ENCODE peak calls at places on chromosome 1, in five cellular contexts. F, U, O, H and S are unnamed samples.

GRCh38 chr1:209403921-209404320 is 179.6 kb upstream of the CAMK1G start:
- DNase-seq in U (no peak), O (no peak), F (no peak), H (no peak), S (no peak)

GRCh38 chr1:91505086-91505485 is 4.4 kb downstream of the CDC7 start:
- DNase-seq in O (no peak), H (no peak), F (no peak), U (no peak), S (no peak)

GRCh38 chr1:209248649-209249279 is 334.8 kb upstream of the CAMK1G start:
- DNase-seq in H (peak; percentile 50), O (no peak), F (peak; percentile 54), U (peak; percentile 54), S (no peak)

GRCh38 chr1:67162954-67163353 is 3.3 kb upstream of the IL23R start:
- DNase-seq in H (no peak), F (peak; percentile 67), U (no peak), O (no peak), S (no peak)

GRCh38 chr1:44260792-44261474 is 47.7 kb downstream of the DMAP1 start:
- DNase-seq in O (no peak), H (no peak), F (no peak), U (no peak), S (no peak)

GRCh38 chr1:50978852-50979781 is 9.1 kb downstream of the CDKN2C start:
- DNase-seq in O (no peak), H (no peak), U (no peak), F (no peak), S (no peak)

GRCh38 chr1:153122831-153123421 is 9.6 kb upstream of the SPRR2F start:
- DNase-seq in H (peak; percentile 62), F (no peak), U (no peak), O (no peak), S (no peak)

GRCh38 chr1:180691322-180691721 is 59.5 kb downstream of the XPR1 start:
- DNase-seq in H (no peak), O (no peak), F (peak; percentile 43), U (no peak), S (no peak)

GRCh38 chr1:20271498-20272400 is 18.9 kb upstream of the VWA5B1 start:
- DNase-seq in F (no peak), O (no peak), U (no peak), H (no peak), S (no peak)

GRCh38 chr1:78157162-78157561 is 111.4 kb downstream of the GIPC2 start:
- DNase-seq in F (peak; percentile 83), H (no peak), U (no peak), O (no peak), S (no peak)

GRCh38 chr1:68167211-68167610 is 65.1 kb downstream of the WLS start:
- DNase-seq in U (no peak), F (no peak), H (no peak), O (no peak), S (no peak)

GRCh38 chr1:155051777-155052398 is 772 bp downstream of the ADAM15 start:
- DNase-seq in O (peak; percentile 85), U (peak; percentile 75), H (peak; percentile 65), F (peak; percentile 13), S (no peak)

GRCh38 chr1:184748767-184749166 is 5.9 kb downstream of the EDEM3 start:
- DNase-seq in F (no peak), H (no peak), O (no peak), U (no peak), S (no peak)

GRCh38 chr1:248804771-248805681 is 20.7 kb downstream of the SH3BP5L start:
- DNase-seq in H (no peak), F (no peak), O (no peak), U (no peak), S (no peak)

GRCh38 chr1:209633335-209633997 is 18.8 kb downstream of the LAMB3 start:
- DNase-seq in O (no peak), U (no peak), F (peak; percentile 57), H (no peak), S (no peak)

GRCh38 chr1:168970945-168971799 is 135.3 kb upstream of the ATP1B1 start:
- DNase-seq in F (no peak), O (no peak), H (no peak), U (no peak), S (no peak)

GRCh38 chr1:207818971-207819451 is 67.2 kb downstream of the CD46 start:
- DNase-seq in O (peak; percentile 84), H (no peak), F (peak; percentile 68), U (no peak), S (no peak)

GRCh38 chr1:211634931-211635330 is 40.5 kb downstream of the NEK2 start:
- DNase-seq in H (no peak), U (no peak), O (no peak), F (no peak), S (no peak)

GRCh38 chr1:93576346-93576745 is 105.3 kb downstream of the BCAR3 start:
- DNase-seq in O (no peak), F (no peak), U (no peak), H (no peak), S (no peak)

GRCh38 chr1:11944358-11944981 is 10.0 kb downstream of the PLOD1 start:
- DNase-seq in F (no peak), U (no peak), H (no peak), O (no peak), S (no peak)

GRCh38 chr1:206544562-206545257 is 37.4 kb downstream of the RASSF5 start:
- DNase-seq in F (peak; percentile 31), U (peak; percentile 82), H (peak; percentile 80), O (peak; percentile 77), S (peak; percentile 32)

GRCh38 chr1:207892764-207893163 is 18.2 kb downstream of the CD34 start:
- DNase-seq in O (no peak), F (no peak), U (no peak), H (peak; percentile 22), S (no peak)

GRCh38 chr1:26889580-26890466 is at the start of gene GPN2:
- DNase-seq in H (peak; percentile 83), O (peak; percentile 87), F (peak; percentile 72), U (peak; percentile 81), S (peak; percentile 21)

GRCh38 chr1:41855713-41856112 is 63.0 kb downstream of the HIVEP3 start:
- DNase-seq in H (no peak), F (no peak), O (no peak), U (no peak), S (no peak)

GRCh38 chr1:110471131-110471530 is 20.2 kb downstream of the PROK1 start:
- DNase-seq in U (no peak), O (no peak), F (no peak), H (no peak), S (no peak)

GRCh38 chr1:224720216-224720615 is 104.1 kb downstream of the CNIH3 start:
- DNase-seq in O (no peak), H (no peak), F (no peak), U (no peak), S (no peak)

GRCh38 chr1:37997256-37998088 is 7.7 kb upstream of the SF3A3 start:
- DNase-seq in O (peak; percentile 63), H (no peak), U (no peak), F (no peak), S (no peak)

GRCh38 chr1:101100674-101101073 is 75.1 kb upstream of the DPH5 start:
- DNase-seq in U (no peak), O (no peak), H (no peak), F (no peak), S (no peak)

GRCh38 chr1:191831572-191831971 is 326.7 kb upstream of the RGS18 start:
- DNase-seq in F (no peak), U (no peak), H (no peak), O (no peak), S (no peak)

GRCh38 chr1:161196521-161197451 is 2.1 kb downstream of the ADAMTS4 start:
- DNase-seq in F (peak; percentile 75), O (peak; percentile 40), H (no peak), U (no peak), S (no peak)

DNA sequence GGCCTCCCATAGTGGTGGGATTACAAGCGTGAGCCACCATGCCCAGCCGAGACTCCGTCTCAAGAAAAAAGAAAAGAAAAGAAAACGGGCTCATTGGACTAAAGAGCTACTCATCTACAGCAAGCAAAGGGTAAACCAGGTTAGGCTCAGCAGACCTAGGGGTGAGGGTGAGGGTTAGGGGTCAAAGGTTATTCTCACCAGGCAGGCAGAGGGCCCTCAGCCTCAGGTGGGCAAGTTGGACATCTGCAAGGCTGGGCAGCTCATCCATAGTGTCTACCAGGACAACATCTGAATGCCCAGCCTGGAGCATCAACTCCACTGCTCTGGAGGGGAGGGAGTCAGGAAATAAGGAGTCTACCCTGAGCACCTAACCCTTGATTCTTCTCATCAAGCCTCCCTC is 3.5 kb downstream of the MTMR11 start:
- DNase-seq in O (no peak), F (no peak), U (no peak), H (no peak), S (no peak)
- H3K4me1 ChIP-seq in O (peaks cover 19% of the 10 kb centered on the region), F (peaks cover 11% of the 10 kb centered on the region), U (peaks cover 18% of the 10 kb centered on the region), H (peaks cover 22% of the 10 kb centered on the region), S (peaks cover 21% of the 10 kb centered on the region)

GRCh38 chr1:25727026-25727818 is 72.8 kb upstream of the SELENON start:
- DNase-seq in U (no peak), H (no peak), O (no peak), F (peak; percentile 49), S (no peak)
- H3K27ac ChIP-seq in U (no peak overlapping the region), H (peak overlapping the region; percentile 47), O (peak overlapping the region; percentile 47), F (peak overlapping the region; percentile 8), S (peak overlapping the region; percentile 35)

GRCh38 chr1:156429308-156430060 is 60.5 kb downstream of the RHBG start:
- DNase-seq in F (no peak), H (no peak), U (no peak), O (no peak), S (no peak)

GRCh38 chr1:156430809-156431208 is 61.8 kb downstream of the RHBG start:
- DNase-seq in H (no peak), F (no peak), O (no peak), U (no peak), S (no peak)

GRCh38 chr1:156427858-156428257 is 58.8 kb downstream of the RHBG start:
- DNase-seq in F (no peak), H (no peak), U (no peak), O (no peak), S (no peak)

GRCh38 chr1:156430305-156430704 is 61.3 kb downstream of the RHBG start:
- DNase-seq in H (no peak), O (no peak), F (no peak), U (no peak), S (no peak)

DNA sequence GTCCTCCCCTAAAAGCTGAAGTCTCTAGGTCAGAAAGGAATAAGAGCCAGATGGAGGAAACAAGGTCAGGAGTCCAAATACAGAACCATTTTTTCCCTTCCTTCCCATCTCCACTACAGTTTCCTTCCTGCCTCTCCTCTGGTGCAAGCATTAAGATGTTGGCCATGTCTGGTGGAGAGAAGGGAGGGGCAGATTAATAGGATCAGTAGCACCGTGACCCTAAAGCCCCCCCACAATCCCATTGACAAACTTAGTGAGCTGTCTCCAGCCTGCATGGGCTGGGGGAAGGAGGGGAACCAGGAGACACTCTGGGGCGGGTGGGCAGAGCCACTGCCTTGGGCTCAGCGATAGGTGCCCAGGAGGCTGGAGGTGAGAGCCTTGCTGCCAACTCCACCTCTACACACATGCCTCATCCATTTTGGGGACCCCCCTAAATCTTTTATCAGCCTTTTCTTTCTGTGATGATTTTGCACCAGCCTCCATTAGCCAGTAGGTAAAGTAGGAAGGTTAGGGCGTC is 59.8 kb downstream of the RHBG start:
- DNase-seq in O (no peak), U (no peak), F (no peak), H (no peak), S (no peak)
- H3K4me3 ChIP-seq in O (no peak overlapping the region), U (no peak overlapping the region), F (no peak overlapping the region), H (no peak overlapping the region), S (no peak overlapping the region)

GRCh38 chr1:31372961-31373896 is at the start of gene FABP3:
- DNase-seq in U (peak; percentile 74), H (peak; percentile 81), F (peak; percentile 51), O (peak; percentile 93), S (peak; percentile 52)
- H3K4me1 ChIP-seq in U (peaks cover 6% of the 10 kb centered on the region), H (peaks cover 29% of the 10 kb centered on the region), F (peaks cover 7% of the 10 kb centered on the region), O (peaks cover 39% of the 10 kb centered on the region), S (peaks cover 78% of the 10 kb centered on the region)